ENCODE peak calls at places on chromosome 20, in six cellular contexts. N is A549, W is NB4, C is IMR-90, S is tibial nerve, A is HCT116. L is an unnamed sample.

GRCh38 chr20:51541189-51542032 is 1.1 kb downstream of the NFATC2 start:
- DNase-seq in N (no peak), W (peak), C (peak), S (peak), A (no peak), L (peak)

GRCh38 chr20:14407336-14407735 is 69.9 kb upstream of the FLRT3 start:
- DNase-seq in N (no peak), W (no peak), C (no peak), S (no peak), A (no peak), L (no peak)

GRCh38 chr20:9066196-9066595 is 2.7 kb upstream of the PLCB4 start:
- DNase-seq in N (peak), W (no peak), C (no peak), S (no peak), A (no peak), L (no peak)

GRCh38 chr20:62104791-62105345 is 17.4 kb upstream of the LSM14B start:
- DNase-seq in N (no peak), W (no peak), C (peak), S (no peak), A (no peak), L (no peak)

GRCh38 chr20:31595654-31596411 is 9.3 kb upstream of the ID1 start:
- DNase-seq in N (peak), W (no peak), C (peak), S (peak), A (peak), L (peak)

GRCh38 chr20:41697861-41698559 is 79.8 kb upstream of the CHD6 start:
- DNase-seq in N (peak), W (peak), C (peak), S (peak), A (no peak), L (peak)

GRCh38 chr20:49270177-49270576 is 7.7 kb downstream of the ZNFX1 start:
- DNase-seq in N (no peak), W (no peak), C (peak), S (no peak), A (no peak), L (peak)

GRCh38 chr20:57372157-57372556 is 19.0 kb upstream of the RBM38 start:
- DNase-seq in N (no peak), W (no peak), C (no peak), S (no peak), A (no peak), L (no peak)

GRCh38 chr20:40978761-40979160 is 49.9 kb upstream of the TOP1 start:
- DNase-seq in N (no peak), W (no peak), C (no peak), S (no peak), A (no peak), L (no peak)

GRCh38 chr20:25007491-25008305 is 15.1 kb upstream of the APMAP start:
- DNase-seq in N (no peak), W (no peak), C (no peak), S (no peak), A (no peak), L (no peak)

GRCh38 chr20:63408684-63409046 is 47.5 kb upstream of the CHRNA4 start:
- DNase-seq in N (no peak), W (no peak), C (no peak), S (no peak), A (no peak), L (no peak)

GRCh38 chr20:34529742-34530141 is 13.5 kb downstream of the DYNLRB1 start:
- DNase-seq in N (no peak), W (no peak), C (no peak), S (no peak), A (no peak), L (no peak)

GRCh38 chr20:61573415-61574305 is 321.6 kb downstream of the CDH4 start:
- DNase-seq in N (no peak), W (no peak), C (no peak), S (no peak), A (no peak), L (no peak)

GRCh38 chr20:59015812-59016711 is 3.2 kb upstream of the TUBB1 start:
- DNase-seq in N (no peak), W (no peak), C (no peak), S (no peak), A (no peak), L (no peak)

GRCh38 chr20:50335105-50335504 is 144.5 kb downstream of the CEBPB start:
- DNase-seq in N (peak), W (peak), C (peak), S (no peak), A (peak), L (peak)
- TF ChIP-seq POLR2A in N (no peak), W (no peak), C (no peak), S (no peak), A (no peak), L (no peak)

GRCh38 chr20:38143238-38143645 is 21.8 kb downstream of the TGM2 start:
- DNase-seq in N (peak), W (no peak), C (no peak), S (no peak), A (no peak), L (no peak)
- TF ChIP-seq POLR2A in N (no peak), W (no peak), C (no peak), S (no peak), A (no peak), L (no peak)

GRCh38 chr20:45306431-45306982 is at the start of gene RBPJL:
- DNase-seq in N (no peak), W (peak), C (no peak), S (no peak), A (no peak), L (no peak)
- TF ChIP-seq POLR2A in N (no peak), W (no peak), C (no peak), S (no peak), A (no peak), L (no peak)

DNA sequence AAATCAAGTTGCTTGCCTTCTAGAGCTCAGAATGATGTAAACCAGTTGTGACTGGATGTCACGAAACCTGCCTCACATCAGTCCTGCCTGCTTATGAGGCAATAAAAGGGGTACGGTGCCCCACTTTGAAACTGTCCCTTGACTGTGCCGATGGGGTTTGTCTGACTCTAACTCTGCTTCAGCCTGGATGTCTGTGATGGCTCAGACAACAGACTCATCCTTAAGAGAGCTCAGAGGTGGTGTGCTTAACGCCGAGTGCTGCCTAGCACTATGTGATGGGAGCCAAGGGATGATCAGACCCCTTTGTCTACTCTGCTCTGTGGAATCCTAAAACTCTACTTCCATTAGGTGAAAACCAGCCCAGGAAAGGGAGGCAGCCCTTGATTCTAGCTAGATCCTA is 18.9 kb downstream of the TOMM34 start:
- DNase-seq in N (no peak), W (no peak), C (no peak), S (no peak), A (no peak), L (no peak)
- TF ChIP-seq POLR2A in N (no peak), W (no peak), C (no peak), S (no peak), A (no peak), L (no peak)

GRCh38 chr20:5215592-5216304 is 88.9 kb downstream of the CDS2 start:
- DNase-seq in N (no peak), W (no peak), C (peak), S (no peak), A (no peak), L (no peak)

GRCh38 chr20:5220334-5221077 is 93.7 kb downstream of the CDS2 start:
- DNase-seq in N (no peak), W (no peak), C (no peak), S (no peak), A (no peak), L (no peak)

GRCh38 chr20:5212897-5213296 is 86.1 kb downstream of the CDS2 start:
- DNase-seq in N (no peak), W (no peak), C (no peak), S (no peak), A (no peak), L (no peak)

GRCh38 chr20:5214826-5215225 is 88.0 kb downstream of the CDS2 start:
- DNase-seq in N (no peak), W (peak), C (no peak), S (no peak), A (no peak), L (no peak)

GRCh38 chr20:5216663-5217062 is 89.9 kb downstream of the CDS2 start:
- DNase-seq in N (no peak), W (no peak), C (no peak), S (no peak), A (no peak), L (no peak)
- TF ChIP-seq POLR2A in N (no peak), W (no peak), C (no peak), S (no peak), A (no peak), L (no peak)

DNA sequence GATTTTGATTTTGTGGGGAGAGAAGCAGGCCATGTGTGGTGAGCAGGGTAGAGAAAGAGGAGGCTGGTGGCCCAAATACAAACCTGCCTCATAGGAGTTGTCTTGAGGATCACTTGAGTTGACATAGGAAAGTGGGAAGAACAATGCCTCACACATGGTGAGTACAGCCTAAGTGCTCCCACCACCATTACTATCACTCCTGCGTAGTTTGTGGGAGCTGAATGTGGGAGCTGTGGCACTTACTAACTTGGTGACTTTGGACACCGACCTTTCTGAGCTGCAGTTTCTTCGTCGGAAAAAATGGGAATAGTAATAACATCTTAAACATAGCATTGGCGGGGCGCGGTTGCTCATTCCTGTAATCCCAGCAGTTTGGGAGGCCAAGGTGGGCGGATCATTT is 25.5 kb upstream of the SERINC3 start:
- DNase-seq in N (no peak), W (no peak), C (no peak), S (no peak), A (no peak), L (no peak)
- TF ChIP-seq POLR2A in N (no peak), W (no peak), C (no peak), S (no peak), A (no peak), L (no peak)

L was measured in thyroid gland.